ENCODE peak calls at places on chromosomes 2 and 18, in nine cellular contexts. X is ELR; A is adrenal gland; I is substantia nigra; O is hypothalamus; L is SK-MEL-5; E is foreskin fibroblast; S is left kidney; V is activated naive CD4-positive, alpha-beta T cell treated with anti-CD3 and anti-CD28 coated beads for 36 hours. F is an unnamed sample.

GRCh38 chr2:74548919-74549684 is 4.6 kb downstream of the LOXL3 start:
- DNase-seq in X (peak; percentile 80), A (peak; percentile 49), I (no peak), O (no peak), L (peak; percentile 59), E (peak; percentile 88), S (peak; percentile 86), V (no peak), F (no peak)

GRCh38 chr2:178309541-178309940 is 115.2 kb downstream of the OSBPL6 start:
- DNase-seq in X (peak; percentile 46), A (no peak), I (no peak), O (no peak), L (no peak), E (peak; percentile 12), S (no peak), V (no peak), F (no peak)

GRCh38 chr2:36482576-36483214 is 115.3 kb downstream of the FEZ2 start:
- DNase-seq in X (peak; percentile 55), A (no peak), I (no peak), O (no peak), L (no peak), E (no peak), S (peak; percentile 43), V (no peak), F (no peak)

GRCh38 chr2:160697817-160698216 is 204.2 kb upstream of the RBMS1 start:
- DNase-seq in X (no peak), A (no peak), I (no peak), O (no peak), L (no peak), E (no peak), S (no peak), V (no peak), F (no peak)

GRCh38 chr18:75407468-75408437 is 19.8 kb downstream of the SMIM21 start:
- DNase-seq in X (no peak), A (no peak), I (no peak), O (no peak), L (no peak), E (peak; percentile 56), S (peak; percentile 46), V (no peak), F (no peak)

GRCh38 chr2:133561045-133561852 is 7.0 kb downstream of the NCKAP5 start:
- DNase-seq in X (peak; percentile 81), A (no peak), I (peak; percentile 4), O (no peak), L (peak; percentile 66), E (peak; percentile 69), S (peak; percentile 66), V (no peak), F (no peak)

GRCh38 chr2:203490391-203490790 is 44.7 kb downstream of the RAPH1 start:
- DNase-seq in X (no peak), A (no peak), I (no peak), O (no peak), L (no peak), E (no peak), S (no peak), V (no peak), F (no peak)

GRCh38 chr2:127107622-127107999 is 657 bp upstream of the BIN1 start:
- DNase-seq in X (peak; percentile 53), A (no peak), I (no peak), O (no peak), L (no peak), E (no peak), S (no peak), V (no peak), F (no peak)

GRCh38 chr18:67417864-67418523 is 98.5 kb downstream of the DSEL start:
- DNase-seq in X (peak; percentile 57), A (peak; percentile 37), I (no peak), O (no peak), L (peak; percentile 53), E (peak; percentile 48), S (no peak), V (peak; percentile 19), F (no peak)

GRCh38 chr2:62340981-62341624 is 145.2 kb downstream of the B3GNT2 start:
- DNase-seq in X (peak; percentile 13), A (peak; percentile 77), I (no peak), O (no peak), L (no peak), E (peak; percentile 26), S (peak; percentile 77), V (no peak), F (no peak)

GRCh38 chr2:71100195-71100964 is 29.6 kb downstream of the MCEE start:
- DNase-seq in X (peak; percentile 67), A (peak; percentile 69), I (no peak), O (no peak), L (peak; percentile 86), E (peak; percentile 75), S (peak; percentile 72), V (peak; percentile 75), F (no peak)

GRCh38 chr2:180829261-180829660 is 151.1 kb upstream of the UBE2E3 start:
- DNase-seq in X (peak; percentile 55), A (no peak), I (no peak), O (no peak), L (no peak), E (peak; percentile 5), S (no peak), V (no peak), F (no peak)

GRCh38 chr2:109647636-109648035 is 33.5 kb downstream of the SOWAHC start:
- DNase-seq in X (peak; percentile 50), A (no peak), I (no peak), O (no peak), L (no peak), E (peak; percentile 73), S (no peak), V (no peak), F (no peak)

GRCh38 chr18:3903341-3903740 is 453.4 kb downstream of the TGIF1 start:
- DNase-seq in X (peak; percentile 93), A (no peak), I (no peak), O (no peak), L (no peak), E (peak; percentile 71), S (no peak), V (no peak), F (no peak)

GRCh38 chr18:46253498-46253897 is 149.3 kb downstream of the HAUS1 start:
- DNase-seq in X (peak; percentile 75), A (no peak), I (no peak), O (no peak), L (no peak), E (peak; percentile 49), S (no peak), V (no peak), F (no peak)

GRCh38 chr2:1556776-1557466 is 143.7 kb downstream of the TPO start:
- DNase-seq in X (peak; percentile 76), A (peak; percentile 87), I (no peak), O (no peak), L (no peak), E (peak; percentile 84), S (peak; percentile 77), V (no peak), F (no peak)

GRCh38 chr2:128594953-128595677 is 276.4 kb upstream of the HS6ST1 start:
- DNase-seq in X (no peak), A (no peak), I (no peak), O (no peak), L (no peak), E (no peak), S (peak; percentile 59), V (no peak), F (no peak)

GRCh38 chr2:148209598-148209997 is 188.7 kb downstream of the MBD5 start:
- DNase-seq in X (peak; percentile 8), A (no peak), I (no peak), O (no peak), L (peak; percentile 21), E (no peak), S (no peak), V (peak; percentile 38), F (no peak)

GRCh38 chr18:35525795-35526475 is 28.2 kb upstream of the INO80C start:
- DNase-seq in X (no peak), A (no peak), I (no peak), O (no peak), L (no peak), E (no peak), S (no peak), V (peak; percentile 19), F (no peak)

GRCh38 chr2:118013221-118013723 is 598 bp downstream of the CCDC93 start:
- DNase-seq in X (peak; percentile 40), A (peak; percentile 73), I (peak; percentile 26), O (no peak), L (no peak), E (peak; percentile 77), S (peak; percentile 56), V (peak; percentile 43), F (peak; percentile 66)

GRCh38 chr18:33505297-33505696 is 64.8 kb upstream of the CCDC178 start:
- DNase-seq in X (no peak), A (no peak), I (no peak), O (no peak), L (no peak), E (no peak), S (no peak), V (no peak), F (no peak)

GRCh38 chr2:242098445-242099128 is 229.1 kb downstream of the RTP5 start:
- DNase-seq in X (peak; percentile 34), A (no peak), I (no peak), O (no peak), L (no peak), E (peak; percentile 71), S (no peak), V (no peak), F (no peak)

GRCh38 chr2:74199871-74200305 is 1.5 kb downstream of the MTHFD2 start:
- DNase-seq in X (no peak), A (no peak), I (no peak), O (no peak), L (peak; percentile 45), E (peak; percentile 31), S (peak; percentile 26), V (peak; percentile 72), F (no peak)

GRCh38 chr2:28639092-28639691 is 112.4 kb upstream of the PPP1CB start:
- DNase-seq in X (no peak), A (no peak), I (no peak), O (no peak), L (no peak), E (no peak), S (no peak), V (no peak), F (no peak)

GRCh38 chr18:13216092-13216582 is 2.4 kb upstream of the LDLRAD4 start:
- DNase-seq in X (peak; percentile 55), A (peak; percentile 76), I (peak; percentile 66), O (peak; percentile 23), L (peak; percentile 85), E (peak; percentile 71), S (peak; percentile 88), V (peak; percentile 78), F (peak; percentile 89)

GRCh38 chr2:237227190-237227988 is 141.7 kb downstream of the COPS8 start:
- DNase-seq in X (peak; percentile 96), A (no peak), I (no peak), O (no peak), L (peak; percentile 73), E (peak; percentile 94), S (no peak), V (peak; percentile 25), F (no peak)

GRCh38 chr2:38474833-38475566 is 97.9 kb upstream of the ATL2 start:
- DNase-seq in X (no peak), A (no peak), I (no peak), O (no peak), L (no peak), E (no peak), S (no peak), V (peak; percentile 50), F (no peak)

GRCh38 chr18:35775887-35776286 is 194.3 kb downstream of the GALNT1 start:
- DNase-seq in X (peak; percentile 14), A (no peak), I (no peak), O (no peak), L (no peak), E (peak; percentile 40), S (peak; percentile 67), V (no peak), F (no peak)

GRCh38 chr2:152683400-152683799 is 33.9 kb downstream of the PRPF40A start:
- DNase-seq in X (no peak), A (no peak), I (no peak), O (no peak), L (no peak), E (no peak), S (no peak), V (no peak), F (no peak)

GRCh38 chr2:113847144-113847543 is 42.7 kb upstream of the ACTR3 start:
- DNase-seq in X (peak; percentile 55), A (no peak), I (no peak), O (no peak), L (no peak), E (peak; percentile 55), S (no peak), V (no peak), F (no peak)

GRCh38 chr2:37096568-37096967 is 12.2 kb downstream of the GPATCH11 start:
- DNase-seq in X (no peak), A (no peak), I (no peak), O (no peak), L (no peak), E (no peak), S (no peak), V (no peak), F (no peak)